ENCODE peak calls at places on chromosomes 13 and 19, in ten cellular contexts. G is GM23248; Y is NCI-H510A treated with DMSO at 0.1 percent for 48 hours; J is neural crest cell; T is substantia nigra; E is cardiac muscle cell; D is EL; R is CD8-positive, alpha-beta memory T cell; H is GM10248; P is GM03348. W is an unnamed sample.
A peak's percentile ranks its signal among the peaks of the same experiment; 100 is the strongest.

GRCh38 chr19:29690842-29691241 is 24.2 kb downstream of the C19orf12 start:
- DNase-seq in J (no peak), H (no peak), D (peak; percentile 66), P (no peak), E (no peak), G (peak; percentile 65), T (no peak), R (peak; percentile 64), Y (no peak), W (no peak)

GRCh38 chr19:7783991-7784421 is 21.0 kb downstream of the CLEC4M start:
- DNase-seq in D (peak; percentile 33), E (no peak), H (no peak), Y (no peak), P (no peak), T (no peak), R (no peak), G (peak; percentile 67), J (no peak), W (no peak)

GRCh38 chr13:38417727-38418126 is 68.1 kb downstream of the UFM1 start:
- DNase-seq in E (no peak), H (no peak), T (no peak), D (peak; percentile 18), G (peak; percentile 49), Y (no peak), P (peak; percentile 10), R (no peak), J (no peak), W (no peak)

GRCh38 chr13:98456423-98456845 is 120.5 kb downstream of the STK24 start:
- DNase-seq in T (no peak), P (no peak), J (no peak), E (no peak), D (no peak), Y (no peak), R (no peak), G (no peak), H (no peak), W (no peak)

GRCh38 chr13:42392706-42393572 is 121.0 kb downstream of the AKAP11 start:
- DNase-seq in H (no peak), J (no peak), R (no peak), Y (no peak), E (no peak), D (no peak), P (no peak), T (no peak), G (no peak), W (no peak)

GRCh38 chr19:58546131-58546530 is 2.3 kb downstream of the TRIM28 start:
- DNase-seq in G (no peak), Y (no peak), T (no peak), R (no peak), D (no peak), P (no peak), H (no peak), J (no peak), E (no peak), W (no peak)

GRCh38 chr19:38900816-38901215 is 1.0 kb downstream of the NFKBIB start:
- DNase-seq in E (no peak), T (no peak), H (no peak), Y (peak; percentile 14), D (no peak), R (no peak), P (no peak), J (no peak), G (peak; percentile 26), W (no peak)

GRCh38 chr19:50478901-50479715 is 2.5 kb upstream of the GARIN5A start:
- DNase-seq in T (no peak), G (peak; percentile 57), J (no peak), D (peak; percentile 56), P (peak; percentile 49), R (no peak), Y (no peak), E (peak; percentile 64), H (no peak), W (no peak)

GRCh38 chr19:872266-872951 is 12.9 kb downstream of the CFD start:
- DNase-seq in T (no peak), E (peak; percentile 53), R (peak; percentile 79), J (peak; percentile 47), G (peak; percentile 72), P (peak; percentile 64), D (no peak), Y (no peak), H (peak; percentile 79), W (peak; percentile 68)

GRCh38 chr19:10001899-10002298 is 8.4 kb downstream of the COL5A3 start:
- DNase-seq in P (peak; percentile 63), H (no peak), T (no peak), R (no peak), J (peak; percentile 20), Y (no peak), D (peak; percentile 23), G (peak; percentile 66), E (no peak), W (peak; percentile 67)

W was measured in stomach.